ENCODE peak calls at places on chromosomes 2 and 18, in five cellular contexts. G, U, F, W and M are unnamed samples.

GRCh38 chr2:171878481-171878993 is 15.5 kb downstream of the SLC25A12 start:
- DNase-seq in W (no peak), F (no peak), U (peak), G (peak), M (no peak)

GRCh38 chr2:229627728-229628127 is 86.6 kb downstream of the DNER start:
- DNase-seq in W (no peak), U (no peak), F (no peak), G (no peak), M (no peak)

GRCh38 chr2:190344275-190344827 is 962 bp downstream of the INPP1 start:
- DNase-seq in G (peak), W (peak), U (no peak), F (no peak), M (no peak)

GRCh38 chr18:49109565-49110251 is 158.9 kb upstream of the SMAD7 start:
- DNase-seq in U (no peak), W (no peak), F (no peak), G (no peak), M (no peak)

GRCh38 chr18:27412551-27412950 is 227.4 kb upstream of the CHST9 start:
- DNase-seq in F (no peak), G (no peak), U (no peak), W (no peak), M (no peak)

GRCh38 chr2:151260492-151261239 is 997 bp downstream of the RBM43 start:
- DNase-seq in W (peak), F (no peak), G (no peak), U (peak), M (no peak)

GRCh38 chr18:48852792-48853191 is 98.0 kb downstream of the SMAD7 start:
- DNase-seq in U (no peak), F (no peak), W (no peak), G (no peak), M (no peak)

GRCh38 chr2:232300894-232301387 is 77.6 kb upstream of the ALPP start:
- DNase-seq in G (no peak), U (no peak), W (no peak), F (no peak), M (no peak)

GRCh38 chr2:5360081-5360480 is 332.1 kb upstream of the SOX11 start:
- DNase-seq in F (no peak), W (no peak), U (no peak), G (no peak), M (no peak)

GRCh38 chr2:231764752-231765151 is 16.3 kb downstream of the PDE6D start:
- DNase-seq in F (no peak), W (no peak), U (peak), G (no peak), M (no peak)

GRCh38 chr2:174124171-174124570 is 124.2 kb downstream of the OLA1 start:
- DNase-seq in W (no peak), F (peak), U (no peak), G (no peak), M (peak)

GRCh38 chr2:132974477-132975050 is 304.6 kb upstream of the LYPD1 start:
- DNase-seq in G (no peak), W (no peak), F (no peak), U (peak), M (no peak)

GRCh38 chr18:5709476-5710095 is 165.8 kb upstream of the EPB41L3 start:
- DNase-seq in F (no peak), U (no peak), G (no peak), W (no peak), M (no peak)

GRCh38 chr2:141439524-141439923 is 691.3 kb downstream of the LRP1B start:
- DNase-seq in G (no peak), W (no peak), F (no peak), U (peak), M (no peak)

GRCh38 chr18:23812566-23813440 is 123.5 kb downstream of the LAMA3 start:
- DNase-seq in U (no peak), F (no peak), G (no peak), W (peak), M (peak)

GRCh38 chr18:21230436-21230835 is 11.6 kb upstream of the GREB1L start:
- DNase-seq in G (no peak), W (no peak), U (peak), F (no peak), M (no peak)

GRCh38 chr2:46014911-46015654 is 282.1 kb upstream of the EPAS1 start:
- DNase-seq in G (peak), U (peak), W (no peak), F (peak), M (no peak)

GRCh38 chr2:655626-656025 is 21.6 kb downstream of the TMEM18 start:
- DNase-seq in U (peak), F (no peak), W (no peak), G (no peak), M (no peak)

GRCh38 chr2:215772003-215772402 is 241.3 kb downstream of the MREG start:
- DNase-seq in G (peak), U (peak), F (peak), W (no peak), M (no peak)

GRCh38 chr2:29251406-29251805 is 136.2 kb downstream of the CLIP4 start:
- DNase-seq in G (no peak), W (no peak), F (no peak), U (no peak), M (no peak)

GRCh38 chr2:27071990-27072830 is 756 bp upstream of the OST4 start:
- DNase-seq in W (peak), G (peak), F (peak), U (peak), M (no peak)